ENCODE peak calls at places on chromosomes 13 and 19, in four cellular contexts. Q, C, L and V are unnamed samples.
A peak's percentile ranks its signal among the peaks of the same experiment; 100 is the strongest.

GRCh38 chr13:61148211-61148610 is 267.4 kb downstream of the PCDH20 start:
- DNase-seq in Q (no peak), C (no peak), L (no peak), V (no peak)

GRCh38 chr19:45469835-45470146 is 2.0 kb downstream of the FOSB start:
- DNase-seq in Q (no peak), C (no peak), L (peak; percentile 95), V (peak; percentile 95)

GRCh38 chr13:46588019-46588418 is 35.0 kb downstream of the LRCH1 start:
- DNase-seq in Q (no peak), C (no peak), L (peak; percentile 52), V (peak; percentile 45)

GRCh38 chr13:105806335-105806920 is 729.0 kb downstream of the EFNB2 start:
- DNase-seq in Q (no peak), C (no peak), L (no peak), V (no peak)

GRCh38 chr19:51027126-51027806 is 850 bp upstream of the KLK11 start:
- DNase-seq in Q (peak; percentile 19), C (no peak), L (no peak), V (no peak)

GRCh38 chr19:5113101-5113557 is 144.2 kb downstream of the KDM4B start:
- DNase-seq in Q (no peak), C (no peak), L (no peak), V (no peak)

GRCh38 chr19:5793188-5793587 is 2.2 kb upstream of the DUS3L start:
- DNase-seq in Q (no peak), C (no peak), L (no peak), V (no peak)

GRCh38 chr13:66748712-66749111 is 481.4 kb downstream of the PCDH9 start:
- DNase-seq in Q (no peak), C (no peak), L (no peak), V (no peak)

GRCh38 chr19:13401388-13401787 is 104.9 kb downstream of the CACNA1A start:
- DNase-seq in Q (peak; percentile 39), C (no peak), L (peak; percentile 27), V (peak; percentile 53)

GRCh38 chr19:39078436-39079200 is 5.5 kb upstream of the ACP7 start:
- DNase-seq in Q (no peak), C (no peak), L (no peak), V (no peak)

GRCh38 chr19:40803857-40804782 is 5.1 kb downstream of the EGLN2 start:
- DNase-seq in Q (no peak), C (peak; percentile 70), L (peak; percentile 88), V (peak; percentile 91)

GRCh38 chr19:36113895-36114762 is 546 bp downstream of the POLR2I start:
- DNase-seq in Q (peak; percentile 25), C (no peak), L (peak; percentile 38), V (peak; percentile 73)

GRCh38 chr13:46345866-46346265 is 41.2 kb downstream of the RUBCNL start:
- DNase-seq in Q (no peak), C (no peak), L (no peak), V (no peak)

GRCh38 chr13:48161530-48162179 is 66.8 kb upstream of the MED4 start:
- DNase-seq in Q (no peak), C (peak; percentile 52), L (no peak), V (no peak)

GRCh38 chr13:42594577-42595571 is 20.9 kb downstream of the TNFSF11 start:
- DNase-seq in Q (peak; percentile 8), C (peak; percentile 62), L (peak; percentile 71), V (peak; percentile 88)

GRCh38 chr19:35754365-35755139 is 2.3 kb downstream of the HSPB6 start:
- DNase-seq in Q (no peak), C (no peak), L (no peak), V (no peak)

GRCh38 chr13:73325351-73326214 is 266.8 kb downstream of the KLF5 start:
- DNase-seq in Q (no peak), C (peak; percentile 70), L (no peak), V (no peak)